ENCODE peak calls at places on chromosomes 11 and 22, in five cellular contexts. W is OCI-LY7, D is PC-3, B is hepatocyte, F is Karpas-422. G is an unnamed sample.
A peak's percentile ranks its signal among the peaks of the same experiment; 100 is the strongest.

GRCh38 chr11:129236850-129237249 is 44.7 kb upstream of the ARHGAP32 start:
- DNase-seq in W (no peak), D (no peak), B (no peak), F (no peak), G (no peak)

GRCh38 chr11:111912535-111912934 is at the start of gene HSPB2:
- DNase-seq in W (no peak), D (no peak), B (no peak), F (no peak), G (no peak)

GRCh38 chr11:59221438-59221837 is 8.7 kb upstream of the MPEG1 start:
- DNase-seq in W (peak; percentile 30), D (peak; percentile 91), B (no peak), F (no peak), G (no peak)

GRCh38 chr11:134418119-134418840 is 6.2 kb upstream of the B3GAT1 start:
- DNase-seq in W (no peak), D (peak; percentile 42), B (peak; percentile 78), F (no peak), G (no peak)

GRCh38 chr11:125063429-125064043 is 431 bp downstream of the SLC37A2 start:
- DNase-seq in W (no peak), D (no peak), B (no peak), F (no peak), G (no peak)

GRCh38 chr11:96778272-96778671 is 388.5 kb downstream of the JRKL start:
- DNase-seq in W (no peak), D (no peak), B (no peak), F (no peak), G (no peak)

GRCh38 chr22:42934338-42934737 is 77.3 kb upstream of the ARFGAP3 start:
- DNase-seq in W (peak; percentile 11), D (no peak), B (no peak), F (no peak), G (no peak)

GRCh38 chr11:9176136-9176535 is 84.7 kb upstream of the SCUBE2 start:
- DNase-seq in W (no peak), D (no peak), B (no peak), F (no peak), G (no peak)

GRCh38 chr11:122599434-122599833 is 56.1 kb upstream of the UBASH3B start:
- DNase-seq in W (no peak), D (no peak), B (no peak), F (no peak), G (no peak)

GRCh38 chr11:74870485-74870884 is 78.4 kb downstream of the XRRA1 start:
- DNase-seq in W (peak; percentile 63), D (peak; percentile 70), B (no peak), F (peak; percentile 82), G (peak; percentile 46)

GRCh38 chr22:49306632-49306975 is 521.1 kb downstream of the BRD1 start:
- DNase-seq in W (no peak), D (no peak), B (no peak), F (no peak), G (no peak)

GRCh38 chr11:1650034-1650917 is 20.7 kb downstream of the KRTAP5-5 start:
- DNase-seq in W (no peak), D (no peak), B (no peak), F (no peak), G (no peak)

GRCh38 chr22:47231759-47232158 is 469.3 kb downstream of the TBC1D22A start:
- DNase-seq in W (no peak), D (no peak), B (no peak), F (no peak), G (no peak)

GRCh38 chr11:132894598-132894997 is 637.7 kb downstream of the OPCML start:
- DNase-seq in W (no peak), D (no peak), B (peak; percentile 56), F (no peak), G (no peak)

GRCh38 chr11:132895340-132895739 is 637.0 kb downstream of the OPCML start:
- DNase-seq in W (no peak), D (no peak), B (peak; percentile 24), F (no peak), G (no peak)

GRCh38 chr11:132904091-132904490 is 628.2 kb downstream of the OPCML start:
- DNase-seq in W (no peak), D (no peak), B (no peak), F (no peak), G (no peak)

GRCh38 chr11:132901638-132902610 is 630.4 kb downstream of the OPCML start:
- DNase-seq in W (no peak), D (no peak), B (no peak), F (no peak), G (no peak)

GRCh38 chr11:132898676-132899075 is 633.6 kb downstream of the OPCML start:
- DNase-seq in W (no peak), D (no peak), B (no peak), F (no peak), G (no peak)
- H3K9me2 ChIP-seq in W (no peaks in the 10 kb centered on the region), D (no peaks in the 10 kb centered on the region), B (no peaks in the 10 kb centered on the region), F (no peaks in the 10 kb centered on the region), G (no peaks in the 10 kb centered on the region)

DNA sequence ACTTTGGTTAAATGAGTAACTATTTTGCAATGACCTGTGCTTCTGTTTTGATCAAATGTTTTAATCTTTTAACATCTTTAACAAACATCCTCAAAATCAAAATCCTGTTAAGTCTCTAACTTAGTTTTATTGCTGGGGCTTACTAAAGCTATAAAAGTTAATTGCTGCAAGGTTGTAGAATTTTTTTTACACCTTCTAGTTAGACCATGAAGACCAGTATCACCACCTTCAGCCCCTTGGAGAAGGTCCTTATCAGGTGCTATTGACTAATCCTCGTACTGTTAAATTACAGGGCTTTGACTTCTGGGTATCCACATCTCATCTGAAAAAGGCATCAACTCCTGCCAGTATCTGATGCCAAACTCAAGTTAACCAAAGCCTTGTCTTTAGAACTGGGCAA is 12.3 kb upstream of the CABP2 start:
- DNase-seq in W (no peak), D (no peak), B (no peak), F (no peak), G (no peak)
- H3K9me2 ChIP-seq in W (no peaks in the 10 kb centered on the region), D (no peaks in the 10 kb centered on the region), B (no peaks in the 10 kb centered on the region), F (no peaks in the 10 kb centered on the region), G (no peaks in the 10 kb centered on the region)

GRCh38 chr22:23291806-23292452 is 111.6 kb downstream of the BCR start:
- DNase-seq in W (no peak), D (no peak), B (no peak), F (no peak), G (no peak)

GRCh38 chr22:23289851-23290724 is 109.8 kb downstream of the BCR start:
- DNase-seq in W (peak; percentile 60), D (peak; percentile 56), B (peak; percentile 66), F (peak; percentile 86), G (peak; percentile 19)

GRCh38 chr22:23287136-23288095 is 107.1 kb downstream of the BCR start:
- DNase-seq in W (no peak), D (no peak), B (no peak), F (no peak), G (no peak)

GRCh38 chr22:23288301-23289129 is 108.2 kb downstream of the BCR start:
- DNase-seq in W (no peak), D (no peak), B (no peak), F (no peak), G (no peak)

GRCh38 chr22:23289130-23289503 is 108.8 kb downstream of the BCR start:
- DNase-seq in W (no peak), D (no peak), B (no peak), F (no peak), G (no peak)
- H3K9me2 ChIP-seq in W (no peaks in the 10 kb centered on the region), D (no peaks in the 10 kb centered on the region), B (no peaks in the 10 kb centered on the region), F (no peaks in the 10 kb centered on the region), G (no peaks in the 10 kb centered on the region)

GRCh38 chr11:132898021-132898420 is 634.3 kb downstream of the OPCML start:
- DNase-seq in W (no peak), D (no peak), B (no peak), F (no peak), G (no peak)
- H3K9me2 ChIP-seq in W (no peaks in the 10 kb centered on the region), D (no peaks in the 10 kb centered on the region), B (no peaks in the 10 kb centered on the region), F (no peaks in the 10 kb centered on the region), G (no peaks in the 10 kb centered on the region)

GRCh38 chr11:48049036-48049435 is 68.7 kb downstream of the PTPRJ start:
- DNase-seq in W (no peak), D (peak; percentile 24), B (no peak), F (peak; percentile 66), G (no peak)

GRCh38 chr11:48050304-48050703 is 69.9 kb downstream of the PTPRJ start:
- DNase-seq in W (no peak), D (no peak), B (no peak), F (peak; percentile 57), G (no peak)

GRCh38 chr11:48054994-48055291 is 74.6 kb downstream of the PTPRJ start:
- DNase-seq in W (no peak), D (no peak), B (no peak), F (peak; percentile 53), G (no peak)

GRCh38 chr11:48052183-48053040 is 72.1 kb downstream of the PTPRJ start:
- DNase-seq in W (peak; percentile 47), D (peak; percentile 93), B (peak; percentile 61), F (peak; percentile 70), G (no peak)

GRCh38 chr11:48051217-48051848 is 71.0 kb downstream of the PTPRJ start:
- DNase-seq in W (peak; percentile 55), D (no peak), B (no peak), F (peak; percentile 64), G (no peak)
- H3K9me2 ChIP-seq in W (no peaks in the 10 kb centered on the region), D (no peaks in the 10 kb centered on the region), B (no peaks in the 10 kb centered on the region), F (no peaks in the 10 kb centered on the region), G (no peaks in the 10 kb centered on the region)

GRCh38 chr22:25658641-25659040 is 83.3 kb upstream of the MYO18B start:
- DNase-seq in W (no peak), D (no peak), B (no peak), F (no peak), G (no peak)

GRCh38 chr22:25661067-25661466 is 80.9 kb upstream of the MYO18B start:
- DNase-seq in W (no peak), D (no peak), B (no peak), F (no peak), G (no peak)

GRCh38 chr22:25659413-25659812 is 82.6 kb upstream of the MYO18B start:
- DNase-seq in W (no peak), D (no peak), B (no peak), F (no peak), G (no peak)

GRCh38 chr22:25655536-25655935 is 86.5 kb upstream of the MYO18B start:
- DNase-seq in W (no peak), D (no peak), B (no peak), F (no peak), G (no peak)

DNA sequence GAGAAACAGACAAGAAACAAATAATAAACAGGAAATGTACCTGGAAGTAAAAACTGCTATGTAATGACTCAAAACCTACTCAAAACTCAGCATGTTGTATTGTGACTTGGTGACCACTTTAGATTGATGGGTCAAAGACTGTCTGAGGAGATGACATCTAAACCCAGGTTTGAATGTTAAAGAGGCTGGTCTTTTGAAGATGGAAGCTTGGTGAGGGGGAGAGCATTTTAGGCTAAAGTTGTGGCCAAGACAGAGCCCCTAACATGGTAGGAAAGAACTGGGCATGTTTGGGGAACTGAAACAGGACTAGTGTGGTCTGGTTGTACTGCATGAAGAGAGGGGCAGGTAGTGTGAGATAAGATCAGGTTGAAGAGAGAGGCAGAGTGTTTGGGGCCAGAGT is 85.3 kb upstream of the MYO18B start:
- DNase-seq in W (peak; percentile 70), D (no peak), B (no peak), F (peak; percentile 43), G (peak; percentile 6)
- H3K9me2 ChIP-seq in W (no peaks in the 10 kb centered on the region), D (no peaks in the 10 kb centered on the region), B (no peaks in the 10 kb centered on the region), F (no peaks in the 10 kb centered on the region), G (no peaks in the 10 kb centered on the region)

GRCh38 chr11:6298605-6299004 is 21.7 kb downstream of the CAVIN3 start:
- DNase-seq in W (peak; percentile 53), D (peak; percentile 60), B (peak; percentile 60), F (peak; percentile 66), G (peak; percentile 52)
- H3K9me2 ChIP-seq in W (no peaks in the 10 kb centered on the region), D (no peaks in the 10 kb centered on the region), B (no peaks in the 10 kb centered on the region), F (no peaks in the 10 kb centered on the region), G (no peaks in the 10 kb centered on the region)

G was measured in MM.1S.